ENCODE peak calls at places on chromosomes 11 and 22, in seven cellular contexts. T is A549, O is H1, D is HepG2, K is HCT116, M is GM12878, L is K562. G is an unnamed sample.

GRCh38 chr11:33168605-33169240 is 7.4 kb upstream of the CSTF3 start:
- DNase-seq in K (no peak), O (no peak), D (no peak), T (no peak), L (no peak), M (no peak), G (no peak)

GRCh38 chr11:43359432-43359818 is 705 bp downstream of the TTC17 start:
- DNase-seq in M (peak; percentile 21), L (peak; percentile 37), O (no peak), D (peak; percentile 16), K (no peak), T (peak; percentile 35), G (no peak)

GRCh38 chr11:99432677-99433076 is 411.9 kb downstream of the CNTN5 start:
- DNase-seq in K (no peak), T (no peak), D (no peak), L (no peak), M (no peak), O (no peak), G (no peak)

GRCh38 chr11:57458410-57459111 is 1.8 kb upstream of the RTN4RL2 start:
- DNase-seq in D (no peak), T (no peak), O (peak; percentile 92), K (no peak), M (no peak), L (peak; percentile 65), G (peak; percentile 58)

GRCh38 chr11:68904458-68904847 is 762 bp downstream of the IGHMBP2 start:
- DNase-seq in O (no peak), L (peak; percentile 58), M (no peak), K (no peak), T (no peak), D (no peak), G (peak; percentile 62)

GRCh38 chr11:112564228-112564955 is 303.7 kb upstream of the PLET1 start:
- DNase-seq in T (no peak), D (peak; percentile 11), K (no peak), O (no peak), L (no peak), M (no peak), G (no peak)

GRCh38 chr11:79412761-79413160 is 28.1 kb downstream of the TENM4 start:
- DNase-seq in L (no peak), O (no peak), T (no peak), M (no peak), D (no peak), K (no peak), G (no peak)

GRCh38 chr22:20259336-20259705 is 8.8 kb downstream of the RTN4R start:
- DNase-seq in M (no peak), L (peak; percentile 57), T (no peak), K (no peak), D (no peak), O (no peak), G (no peak)

GRCh38 chr11:83545911-83546310 is 259.7 kb upstream of the CCDC90B start:
- DNase-seq in O (no peak), L (no peak), T (no peak), M (no peak), K (no peak), D (no peak), G (no peak)

GRCh38 chr11:69307871-69308381 is 14.0 kb downstream of the MYEOV start:
- DNase-seq in T (no peak), O (no peak), K (no peak), D (no peak), M (no peak), L (no peak), G (no peak)

GRCh38 chr11:65487467-65488272 is 11.2 kb upstream of the MALAT1 start:
- DNase-seq in L (peak; percentile 90), O (peak; percentile 95), T (peak; percentile 99), K (peak; percentile 99), M (no peak), D (peak; percentile 99), G (peak; percentile 66)

GRCh38 chr22:44505796-44506354 is 7.8 kb upstream of the RTL6 start:
- DNase-seq in K (no peak), L (no peak), D (no peak), T (no peak), M (no peak), O (no peak), G (no peak)

GRCh38 chr11:20360650-20361049 is 2.9 kb upstream of the HTATIP2 start:
- DNase-seq in T (no peak), D (peak; percentile 53), K (no peak), L (no peak), M (peak; percentile 21), O (no peak), G (peak; percentile 42)

GRCh38 chr11:116454020-116454645 is 318.7 kb downstream of the BUD13 start:
- DNase-seq in K (no peak), D (peak; percentile 43), O (peak; percentile 78), T (peak; percentile 8), M (no peak), L (peak; percentile 30), G (peak; percentile 54)

GRCh38 chr11:72222106-72222891 is 2.3 kb upstream of the INPPL1 start:
- DNase-seq in L (peak; percentile 16), D (no peak), M (no peak), K (no peak), T (no peak), O (peak; percentile 51), G (no peak)

DNA sequence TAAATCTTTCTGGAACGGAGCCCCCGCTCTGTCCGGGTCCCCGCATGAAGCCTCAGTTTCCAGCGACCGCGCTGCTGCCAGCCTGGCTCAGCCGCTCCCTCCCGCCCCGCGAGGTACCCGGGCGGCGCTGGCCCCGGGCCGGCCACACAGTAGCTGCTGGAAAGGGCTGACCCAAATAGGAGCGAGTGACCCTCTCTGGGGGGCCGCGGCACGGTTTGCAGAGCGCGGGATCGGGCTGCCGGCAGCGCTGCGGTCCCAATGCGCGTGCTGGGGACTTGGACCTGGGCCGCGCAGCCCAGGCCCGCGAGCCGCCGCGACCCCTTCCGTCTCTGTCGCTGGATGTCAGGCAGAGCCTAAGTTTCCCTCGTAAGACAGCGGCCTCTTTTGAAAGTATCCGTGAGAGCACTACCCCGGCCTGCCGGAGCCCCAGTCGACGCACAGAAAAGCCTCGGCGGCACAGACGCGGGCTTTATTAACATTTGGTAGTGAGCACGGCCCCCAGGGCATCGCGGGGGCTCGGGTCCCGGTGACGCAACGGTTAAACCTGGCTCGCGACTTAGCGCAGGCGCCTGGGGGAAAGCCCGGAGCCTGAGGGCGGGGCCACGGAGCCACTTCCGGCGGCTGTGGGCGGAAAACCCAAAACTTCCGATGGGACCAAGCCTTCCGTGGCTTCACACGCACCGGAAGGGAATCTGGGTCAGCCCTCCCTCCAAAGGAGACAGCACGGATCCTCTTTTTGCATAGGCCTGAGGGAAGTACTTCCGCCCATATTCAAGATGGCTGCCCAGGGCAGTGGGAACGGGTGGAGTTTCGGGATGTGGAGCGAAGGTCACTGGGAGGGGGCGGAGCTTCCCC is 14.9 kb downstream of the BAD start:
- DNase-seq in M (peak; percentile 98), O (peak; percentile 95), D (peak; percentile 99), K (peak; percentile 99), L (peak; percentile 88), T (peak; percentile 87), G (peak; percentile 100)
- TF ChIP-seq CTCF in M (peak; percentile 32), O (no peak), D (peak; percentile 29), K (no peak), L (peak; percentile 16), T (peak; percentile 12), G (no peak)

DNA sequence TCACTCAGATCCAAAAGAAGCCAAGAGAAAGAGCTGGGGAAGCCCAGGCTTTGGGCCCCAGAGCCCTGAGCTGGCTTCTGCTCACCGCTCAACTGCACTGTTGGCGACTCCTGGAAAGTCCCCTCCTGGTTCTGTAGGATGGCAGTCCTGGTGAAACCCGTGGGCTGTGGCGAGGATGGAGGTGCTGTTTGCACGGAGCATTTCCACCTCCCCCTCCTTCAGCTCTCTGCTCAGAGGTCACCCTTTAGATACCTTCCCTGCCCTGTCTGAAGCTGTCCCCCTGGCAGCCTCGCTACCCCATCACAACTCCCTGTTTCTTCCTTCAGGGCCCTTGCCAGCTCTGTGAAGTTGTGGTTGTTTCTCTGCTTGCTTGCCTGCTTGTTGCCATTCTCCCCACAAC is 97.8 kb downstream of the MYO18B start:
- DNase-seq in T (no peak), M (no peak), D (no peak), K (no peak), L (no peak), O (peak; percentile 40), G (no peak)
- TF ChIP-seq POLR2A in T (no peak), M (no peak), D (no peak), K (no peak), L (no peak), O (no peak), G (no peak)

GRCh38 chr11:124143034-124143433 is 27.8 kb downstream of the VWA5A start:
- DNase-seq in K (no peak), L (no peak), T (no peak), M (no peak), O (no peak), D (no peak), G (no peak)
- TF ChIP-seq MAX in K (no peak), L (no peak), T (no peak), M (no peak), O (no peak), D (no peak), G (no peak)

GRCh38 chr22:31898406-31898805 is 45.9 kb upstream of the YWHAH start:
- DNase-seq in D (no peak), T (no peak), L (no peak), M (no peak), K (no peak), O (no peak), G (no peak)
- TF ChIP-seq CTCF in D (no peak), T (no peak), L (no peak), M (no peak), K (no peak), O (no peak), G (no peak)

DNA sequence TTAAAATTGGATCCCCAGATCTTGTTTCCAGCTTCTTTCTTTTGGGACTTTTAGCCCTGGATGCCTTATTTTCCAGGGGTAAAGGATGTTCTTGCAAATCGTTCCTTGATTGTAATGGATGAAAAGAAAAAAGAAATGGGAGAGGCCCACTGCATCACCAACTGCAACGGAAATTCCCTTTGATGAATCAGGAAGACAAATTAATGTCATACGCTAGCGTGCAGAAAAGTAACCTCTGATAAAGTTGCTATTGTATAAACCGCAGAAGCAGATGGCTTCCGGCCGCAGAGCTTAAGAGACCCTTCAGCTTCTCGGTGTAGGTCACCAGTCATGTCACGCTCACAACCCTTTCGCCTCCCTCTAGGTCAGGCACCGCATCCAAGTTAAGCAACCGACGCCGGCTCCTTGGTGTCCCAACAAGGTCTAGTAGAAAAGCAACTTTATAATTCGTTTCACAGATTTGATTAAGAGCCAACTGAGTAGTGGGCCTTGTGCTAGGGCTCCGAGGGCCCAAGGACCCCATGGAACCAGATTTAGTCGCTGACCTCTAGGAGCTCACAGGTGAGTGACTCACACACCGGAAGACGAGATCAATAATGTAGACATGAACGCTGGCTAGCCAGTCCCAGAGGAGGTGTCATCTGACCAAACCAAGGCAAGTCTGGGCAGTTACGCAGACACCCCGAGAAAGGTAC is 1.3 kb upstream of the ZFP91 start:
- DNase-seq in D (peak; percentile 33), T (no peak), K (no peak), M (peak; percentile 66), L (no peak), O (peak; percentile 74), G (peak; percentile 95)
- TF ChIP-seq POLR2A in D (peak; percentile 73), T (peak; percentile 70), K (peak; percentile 75), M (peak; percentile 90), L (peak; percentile 75), O (peak; percentile 59), G (peak; percentile 56)

G was measured in NB4.